ENCODE peak calls at places on chromosomes 13 and 19, in seven cellular contexts. R is AG04450; P is uterus; U is foreskin fibroblast; V is HAP-1; C is CD8-positive, alpha-beta memory T cell; F is cardiac muscle cell. A is an unnamed sample.

GRCh38 chr13:34926513-34926912 is 15.6 kb upstream of the NBEA start:
- DNase-seq in U (peak), C (no peak), F (peak), P (no peak), R (no peak), V (peak), A (no peak)

GRCh38 chr13:109281823-109282239 is 504.6 kb downstream of the IRS2 start:
- DNase-seq in U (no peak), V (no peak), P (no peak), F (no peak), R (no peak), C (no peak), A (no peak)

GRCh38 chr13:37059136-37059847 is at the start of gene SUPT20H:
- DNase-seq in F (peak), U (peak), C (peak), V (peak), R (peak), P (peak), A (peak)

GRCh38 chr19:50498219-50499056 is 12.6 kb downstream of the JOSD2 start:
- DNase-seq in U (no peak), C (no peak), F (no peak), P (no peak), V (no peak), R (no peak), A (no peak)

GRCh38 chr13:23466144-23467002 is 32.9 kb upstream of the SACS start:
- DNase-seq in F (peak), R (peak), C (peak), U (peak), P (peak), V (peak), A (peak)

GRCh38 chr19:37654118-37654517 is 1.1 kb downstream of the ZFP30 start:
- DNase-seq in C (no peak), P (no peak), F (no peak), V (no peak), U (no peak), R (no peak), A (no peak)

GRCh38 chr19:7152568-7152967 is 83.1 kb downstream of the ZNF557 start:
- DNase-seq in C (no peak), P (no peak), F (no peak), U (no peak), V (peak), R (no peak), A (no peak)

GRCh38 chr13:29472317-29472961 is 123.0 kb downstream of the SLC7A1 start:
- DNase-seq in F (peak), P (peak), R (no peak), U (peak), V (peak), C (no peak), A (peak)

GRCh38 chr19:46907880-46908279 is 47.1 kb downstream of the ARHGAP35 start:
- DNase-seq in V (no peak), P (peak), F (no peak), U (no peak), R (no peak), C (no peak), A (no peak)

GRCh38 chr19:4379383-4380253 is 20.7 kb downstream of the SH3GL1 start:
- DNase-seq in C (no peak), R (no peak), V (no peak), U (no peak), P (peak), F (no peak), A (no peak)

GRCh38 chr19:21508198-21508597 is 2.8 kb downstream of the ZNF429 start:
- DNase-seq in R (no peak), V (no peak), C (no peak), U (no peak), F (no peak), P (no peak), A (no peak)

GRCh38 chr13:67285611-67286010 is 55.5 kb upstream of the PCDH9 start:
- DNase-seq in V (no peak), U (no peak), R (no peak), C (no peak), F (peak), P (no peak), A (no peak)

GRCh38 chr13:48505597-48506091 is 27.2 kb downstream of the RCBTB2 start:
- DNase-seq in U (peak), P (no peak), V (no peak), R (peak), C (peak), F (no peak), A (no peak)

GRCh38 chr13:27007166-27007565 is 164.4 kb downstream of the USP12 start:
- DNase-seq in U (no peak), C (no peak), V (no peak), R (no peak), P (no peak), F (no peak), A (no peak)

GRCh38 chr13:27926644-27927434 is 7.0 kb downstream of the PDX1 start:
- DNase-seq in F (no peak), U (no peak), C (no peak), R (no peak), P (no peak), V (no peak), A (no peak)

GRCh38 chr19:48391100-48392005 is at the start of gene KDELR1:
- DNase-seq in V (peak), F (peak), R (no peak), P (peak), C (peak), U (peak), A (no peak)

GRCh38 chr19:34306213-34306661 is 51.9 kb downstream of the GARRE1 start:
- DNase-seq in U (no peak), C (no peak), F (no peak), P (no peak), V (no peak), R (no peak), A (no peak)

GRCh38 chr19:50361290-50362029 is 4.0 kb downstream of the NAPSA start:
- DNase-seq in C (no peak), R (no peak), P (no peak), V (no peak), U (no peak), F (no peak), A (no peak)

GRCh38 chr19:34228347-34228746 is 26.0 kb upstream of the GARRE1 start:
- DNase-seq in V (no peak), R (no peak), F (no peak), P (no peak), U (no peak), C (no peak), A (no peak)

GRCh38 chr13:83827338-83827737 is 54.9 kb downstream of the SLITRK1 start:
- DNase-seq in P (no peak), C (no peak), F (no peak), U (no peak), R (no peak), V (no peak), A (no peak)

GRCh38 chr19:48608798-48609263 is 2.3 kb downstream of the SPACA4 start:
- DNase-seq in V (peak), R (no peak), P (no peak), U (no peak), C (no peak), F (no peak), A (no peak)

GRCh38 chr13:112790735-112791641 is 101.2 kb downstream of the ATP11A start:
- DNase-seq in V (no peak), P (peak), R (no peak), F (no peak), U (no peak), C (peak), A (no peak)

GRCh38 chr13:93169980-93170379 is 56.6 kb upstream of the GPC6 start:
- DNase-seq in V (no peak), R (peak), P (no peak), U (peak), F (no peak), C (no peak), A (peak)

GRCh38 chr19:7682175-7682855 is 1.7 kb downstream of the TRAPPC5 start:
- DNase-seq in P (no peak), F (no peak), U (no peak), R (no peak), V (no peak), C (no peak), A (no peak)

GRCh38 chr13:30880151-30880551 is 25.9 kb upstream of the MEDAG start:
- DNase-seq in U (peak), F (no peak), C (no peak), P (no peak), R (no peak), V (no peak), A (no peak)

GRCh38 chr19:42251572-42251990 is 3.3 kb downstream of the ERF start:
- DNase-seq in F (no peak), U (no peak), C (no peak), P (peak), R (no peak), V (no peak), A (no peak)
- H3K4me3 ChIP-seq in F (no peak), U (peak), C (no peak), P (no peak), R (peak), V (no peak), A (peak)

DNA sequence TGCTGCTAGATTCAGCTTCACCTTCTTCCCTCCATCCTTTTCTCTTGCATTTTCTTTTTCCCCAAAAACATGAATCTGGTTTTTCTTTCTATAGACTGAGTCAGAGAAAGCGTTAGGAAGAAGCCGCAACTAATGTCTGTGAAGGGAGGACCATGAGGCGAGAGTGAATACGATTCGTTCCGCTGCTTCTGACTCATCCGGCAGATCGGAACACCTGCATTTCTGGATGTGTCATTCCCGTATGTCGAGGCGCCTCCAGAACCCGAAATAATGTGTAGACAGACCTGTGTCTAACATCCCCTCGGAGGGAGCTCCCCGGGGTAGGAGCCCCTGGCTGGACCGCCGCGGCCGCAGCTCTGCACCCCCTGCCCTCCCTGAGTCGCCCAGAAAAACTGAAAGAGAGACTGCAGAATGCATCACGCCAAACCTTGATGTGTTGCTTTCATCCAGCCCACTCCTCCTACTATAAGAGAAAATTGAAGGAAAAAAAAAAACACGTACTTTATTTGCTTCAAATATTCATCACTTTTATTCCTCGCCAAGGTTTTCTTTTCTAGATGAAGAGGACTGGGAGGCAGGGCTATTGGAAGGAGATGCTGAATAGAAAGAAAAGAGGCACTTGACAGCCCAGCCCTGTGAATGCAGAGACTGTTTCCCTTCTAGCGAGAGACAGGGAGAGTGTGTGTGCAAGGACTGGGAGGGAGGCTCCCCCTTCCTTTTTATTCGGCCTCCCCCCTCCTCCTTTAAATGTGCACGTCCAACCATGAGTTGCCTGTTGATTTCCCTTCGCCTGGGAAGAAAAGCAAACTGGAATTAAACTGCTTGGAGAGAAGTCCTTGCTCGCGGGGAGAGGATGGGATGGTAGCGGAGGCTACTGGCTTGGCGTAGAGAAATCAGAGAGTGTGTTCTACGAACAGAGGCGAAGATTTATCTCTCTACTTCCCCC is 610 bp upstream of the PCDH17 start:
- DNase-seq in C (no peak), R (no peak), P (no peak), V (peak), F (peak), U (no peak), A (no peak)
- H3K4me3 ChIP-seq in C (peak), R (peak), P (peak), V (peak), F (peak), U (peak), A (no peak)

DNA sequence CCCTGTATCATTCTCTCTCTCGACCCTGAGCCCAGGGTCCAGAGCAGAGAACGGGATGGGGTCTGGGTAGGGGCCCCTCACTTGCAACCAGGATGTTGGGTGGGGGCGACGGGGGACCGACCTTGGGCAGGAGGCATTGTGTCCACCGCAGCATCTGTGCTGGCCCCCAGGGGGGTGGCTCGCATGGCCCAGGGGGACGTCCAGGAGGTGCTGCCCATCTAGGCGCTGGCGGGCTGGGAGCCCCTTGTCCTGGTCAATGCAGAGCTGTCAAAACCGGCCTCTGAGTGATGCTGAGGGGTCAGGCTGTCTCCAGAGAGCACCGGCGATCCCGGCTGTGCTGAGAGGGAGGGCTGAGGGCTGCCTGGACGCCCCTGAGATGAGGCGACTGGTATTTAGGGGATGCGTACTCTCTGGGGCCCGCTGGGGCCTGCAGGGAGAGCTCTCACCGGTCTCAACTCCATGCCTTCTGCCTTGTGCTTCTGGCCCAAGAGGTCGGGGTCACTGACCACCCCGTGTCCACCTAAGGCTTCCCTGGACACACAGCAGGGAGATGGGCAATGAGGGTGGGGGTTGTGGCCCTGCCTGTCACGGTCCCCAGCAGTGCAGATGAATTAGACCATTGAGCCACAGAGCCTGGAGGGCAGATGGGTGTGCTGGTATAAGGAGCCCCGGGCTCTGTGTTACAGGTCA is 8.5 kb downstream of the RPS9 start:
- DNase-seq in R (no peak), C (no peak), P (no peak), F (no peak), U (no peak), V (peak), A (no peak)
- H3K4me3 ChIP-seq in R (no peak), C (no peak), P (no peak), F (no peak), U (no peak), V (no peak), A (no peak)

GRCh38 chr13:40271931-40272775 is 394.3 kb downstream of the FOXO1 start:
- DNase-seq in U (peak), R (no peak), C (no peak), F (no peak), V (no peak), P (peak), A (peak)

GRCh38 chr13:40272776-40273139 is 393.7 kb downstream of the FOXO1 start:
- DNase-seq in P (peak), V (no peak), F (no peak), R (no peak), U (peak), C (no peak), A (no peak)

GRCh38 chr13:40275636-40276035 is 390.8 kb downstream of the FOXO1 start:
- DNase-seq in F (no peak), C (no peak), U (peak), P (no peak), V (no peak), R (no peak), A (no peak)

GRCh38 chr13:40273173-40274000 is 393.1 kb downstream of the FOXO1 start:
- DNase-seq in U (no peak), P (no peak), F (no peak), V (no peak), C (no peak), R (no peak), A (no peak)

GRCh38 chr13:40275155-40275554 is 391.3 kb downstream of the FOXO1 start:
- DNase-seq in C (no peak), R (no peak), V (no peak), F (no peak), P (no peak), U (no peak), A (no peak)
- H3K4me3 ChIP-seq in C (no peak), R (no peak), V (no peak), F (no peak), P (no peak), U (no peak), A (no peak)

GRCh38 chr19:55694656-55695491 is 19.8 kb downstream of the EPN1 start:
- DNase-seq in R (no peak), P (no peak), U (no peak), V (no peak), F (no peak), C (no peak), A (no peak)

GRCh38 chr19:55693336-55693974 is 18.4 kb downstream of the EPN1 start:
- DNase-seq in V (no peak), C (peak), P (no peak), U (no peak), F (no peak), R (no peak), A (no peak)

GRCh38 chr19:55695511-55696290 is 20.7 kb downstream of the EPN1 start:
- DNase-seq in C (no peak), P (no peak), V (no peak), U (no peak), R (no peak), F (no peak), A (no peak)

GRCh38 chr19:55692681-55693081 is 17.7 kb downstream of the EPN1 start:
- DNase-seq in C (peak), V (no peak), P (no peak), U (no peak), F (no peak), R (no peak), A (no peak)

GRCh38 chr19:55694241-55694655 is 19.2 kb downstream of the EPN1 start:
- DNase-seq in U (no peak), P (no peak), R (no peak), V (no peak), C (no peak), F (no peak), A (no peak)
- H3K4me3 ChIP-seq in U (no peak), P (no peak), R (no peak), V (no peak), C (no peak), F (no peak), A (no peak)

A was measured in HFF-Myc.